ENCODE peak calls at places on chromosomes 12 and 14, in eight cellular contexts. A is stimulated activated CD8-positive, alpha-beta memory T cell treated with anti-CD3 and anti-CD28 coated beads, Interleukin-4, amount 100 ng/mL, for 4 hours; U is hepatocyte; J is posterior vena cava; D is EH; W is D341Med; G is stimulated activated CD4-positive, alpha-beta T cell treated with anti-CD3 and anti-CD28 coated beads, Interleukin-15, amount 100 ng/mL, for 1 hour; F is neural crest cell. K is an unnamed sample.

GRCh38 chr14:68076451-68076850 is 256.9 kb downstream of the RAD51B start:
- DNase-seq in A (no peak), U (no peak), J (no peak), D (peak; percentile 32), W (no peak), G (no peak), F (no peak), K (no peak)

GRCh38 chr12:57726884-57727757 is 11.4 kb downstream of the AGAP2 start:
- DNase-seq in A (no peak), U (peak; percentile 46), J (peak; percentile 79), D (peak; percentile 25), W (no peak), G (no peak), F (no peak), K (peak; percentile 84)

GRCh38 chr12:92624236-92624635 is 78.6 kb upstream of the PLEKHG7 start:
- DNase-seq in A (no peak), U (no peak), J (no peak), D (peak; percentile 65), W (no peak), G (no peak), F (no peak), K (no peak)

GRCh38 chr14:89509891-89510290 is 92.9 kb upstream of the FOXN3 start:
- DNase-seq in A (no peak), U (no peak), J (no peak), D (peak; percentile 92), W (no peak), G (no peak), F (no peak), K (peak; percentile 57)

GRCh38 chr12:95976416-95976832 is 19.7 kb downstream of the HAL start:
- DNase-seq in A (no peak), U (no peak), J (no peak), D (peak; percentile 28), W (no peak), G (no peak), F (no peak), K (no peak)

GRCh38 chr14:23137221-23138172 is 18.4 kb upstream of the CEBPE start:
- DNase-seq in A (no peak), U (no peak), J (no peak), D (no peak), W (no peak), G (no peak), F (no peak), K (no peak)

GRCh38 chr14:24064856-24065255 is 6.5 kb upstream of the CPNE6 start:
- DNase-seq in A (no peak), U (no peak), J (peak; percentile 34), D (no peak), W (no peak), G (no peak), F (no peak), K (no peak)

GRCh38 chr14:87952307-87953094 is 40.5 kb downstream of the GALC start:
- DNase-seq in A (no peak), U (no peak), J (no peak), D (no peak), W (no peak), G (no peak), F (no peak), K (no peak)

GRCh38 chr12:85301054-85301453 is 21.0 kb downstream of the ALX1 start:
- DNase-seq in A (no peak), U (no peak), J (no peak), D (no peak), W (no peak), G (no peak), F (no peak), K (no peak)

GRCh38 chr12:123487428-123487827 is 29.5 kb downstream of the SNRNP35 start:
- DNase-seq in A (no peak), U (no peak), J (no peak), D (no peak), W (no peak), G (no peak), F (no peak), K (no peak)

GRCh38 chr14:77979666-77980351 is 179.9 kb downstream of the ADCK1 start:
- DNase-seq in A (no peak), U (no peak), J (no peak), D (peak; percentile 25), W (peak; percentile 52), G (no peak), F (no peak), K (peak; percentile 49)

GRCh38 chr14:69260979-69261605 is 1.1 kb downstream of the GALNT16 start:
- DNase-seq in A (no peak), U (peak; percentile 76), J (no peak), D (no peak), W (peak; percentile 87), G (no peak), F (peak; percentile 48), K (no peak)

GRCh38 chr12:48930475-48930874 is 5.2 kb upstream of the FKBP11 start:
- DNase-seq in A (no peak), U (no peak), J (no peak), D (no peak), W (no peak), G (no peak), F (no peak), K (no peak)

GRCh38 chr14:68787235-68787727 is 5.6 kb downstream of the ZFP36L1 start:
- DNase-seq in A (no peak), U (peak; percentile 55), J (no peak), D (peak; percentile 29), W (peak; percentile 11), G (no peak), F (no peak), K (no peak)

GRCh38 chr12:15701721-15702156 is 87.4 kb downstream of the EPS8 start:
- DNase-seq in A (no peak), U (no peak), J (no peak), D (peak; percentile 83), W (no peak), G (no peak), F (no peak), K (no peak)

GRCh38 chr12:70664463-70664862 is 27.2 kb upstream of the PTPRB start:
- DNase-seq in A (no peak), U (no peak), J (no peak), D (peak; percentile 60), W (no peak), G (no peak), F (no peak), K (no peak)

GRCh38 chr12:55244309-55244708 is at the start of gene OR6C74:
- DNase-seq in A (no peak), U (no peak), J (no peak), D (no peak), W (no peak), G (no peak), F (no peak), K (no peak)

GRCh38 chr12:4133636-4134433 is 139.7 kb upstream of the CCND2 start:
- DNase-seq in A (no peak), U (peak; percentile 27), J (no peak), D (no peak), W (no peak), G (no peak), F (no peak), K (peak; percentile 65)

GRCh38 chr12:106152334-106152733 is 13.6 kb upstream of the NUAK1 start:
- DNase-seq in A (no peak), U (no peak), J (no peak), D (no peak), W (no peak), G (no peak), F (no peak), K (no peak)

GRCh38 chr12:93156091-93156490 is 221.6 kb upstream of the NUDT4 start:
- DNase-seq in A (no peak), U (no peak), J (no peak), D (no peak), W (no peak), G (no peak), F (no peak), K (no peak)

GRCh38 chr12:71981149-71981548 is 42.5 kb downstream of the TPH2 start:
- DNase-seq in A (no peak), U (peak; percentile 23), J (no peak), D (peak; percentile 14), W (no peak), G (no peak), F (no peak), K (no peak)

GRCh38 chr14:106044949-106045596 is 518.7 kb downstream of the TMEM121 start:
- DNase-seq in A (peak; percentile 63), U (no peak), J (no peak), D (peak; percentile 0), W (no peak), G (peak; percentile 50), F (no peak), K (no peak)

GRCh38 chr12:46390881-46391280 is 18.3 kb upstream of the SLC38A2 start:
- DNase-seq in A (no peak), U (no peak), J (no peak), D (no peak), W (no peak), G (no peak), F (no peak), K (no peak)

GRCh38 chr12:97323154-97323553 is 139.4 kb upstream of the RMST start:
- DNase-seq in A (no peak), U (peak; percentile 22), J (no peak), D (no peak), W (no peak), G (no peak), F (no peak), K (no peak)

GRCh38 chr12:89469361-89469760 is 55.2 kb downstream of the GALNT4 start:
- DNase-seq in A (no peak), U (no peak), J (no peak), D (peak; percentile 56), W (no peak), G (no peak), F (no peak), K (no peak)

GRCh38 chr12:55642275-55643068 is 5.8 kb downstream of the OR10P1 start:
- DNase-seq in A (no peak), U (no peak), J (no peak), D (no peak), W (no peak), G (no peak), F (no peak), K (no peak)

GRCh38 chr12:113232787-113233585 is 11.7 kb downstream of the TPCN1 start:
- DNase-seq in A (peak; percentile 29), U (no peak), J (peak; percentile 87), D (no peak), W (no peak), G (peak; percentile 37), F (no peak), K (no peak)

GRCh38 chr14:68630081-68630571 is 162.7 kb downstream of the ZFP36L1 start:
- DNase-seq in A (no peak), U (no peak), J (no peak), D (no peak), W (no peak), G (no peak), F (no peak), K (peak; percentile 44)

GRCh38 chr12:117679776-117680175 is 289.0 kb downstream of the KSR2 start:
- DNase-seq in A (no peak), U (no peak), J (no peak), D (peak; percentile 71), W (no peak), G (no peak), F (no peak), K (no peak)

GRCh38 chr12:52251367-52252055 is 18.5 kb downstream of the KRT7 start:
- DNase-seq in A (no peak), U (no peak), J (no peak), D (no peak), W (no peak), G (no peak), F (no peak), K (no peak)

GRCh38 chr14:96154900-96155299 is 49.7 kb upstream of the BDKRB2 start:
- DNase-seq in A (no peak), U (no peak), J (no peak), D (no peak), W (no peak), G (no peak), F (no peak), K (no peak)

GRCh38 chr14:23121401-23121800 is 2.3 kb upstream of the CEBPE start:
- DNase-seq in A (no peak), U (peak; percentile 70), J (peak; percentile 88), D (peak; percentile 61), W (no peak), G (no peak), F (no peak), K (no peak)

GRCh38 chr14:41605550-41606248 is 977 bp upstream of the LRFN5 start:
- DNase-seq in A (no peak), U (peak; percentile 56), J (no peak), D (no peak), W (peak; percentile 18), G (no peak), F (peak; percentile 36), K (no peak)

GRCh38 chr12:93429852-93430251 is 11.9 kb downstream of the UBE2N start:
- DNase-seq in A (no peak), U (no peak), J (no peak), D (no peak), W (no peak), G (no peak), F (no peak), K (no peak)